ENCODE peak calls at places on chromosomes 3 and 15, in four cellular contexts. N, B, R and A are unnamed samples.

GRCh38 chr15:68299436-68299835 is 21.9 kb downstream of the FEM1B start:
- DNase-seq in N (no peak), B (no peak), R (no peak), A (no peak)

GRCh38 chr3:173761161-173761560 is 363.6 kb downstream of the NLGN1 start:
- DNase-seq in N (no peak), B (no peak), R (no peak), A (no peak)

GRCh38 chr15:59437777-59438574 is at the start of gene FAM81A:
- DNase-seq in N (peak; percentile 56), B (peak; percentile 62), R (peak; percentile 69), A (peak; percentile 54)

GRCh38 chr3:153980252-153980590 is 141.0 kb upstream of the ARHGEF26 start:
- DNase-seq in N (no peak), B (no peak), R (peak; percentile 45), A (peak; percentile 81)

GRCh38 chr15:80679167-80679804 is 15.8 kb upstream of the ABHD17C start:
- DNase-seq in N (no peak), B (no peak), R (peak; percentile 85), A (peak; percentile 97)

GRCh38 chr15:76309561-76310330 is 1.5 kb downstream of the ETFA start:
- DNase-seq in N (peak; percentile 22), B (no peak), R (no peak), A (no peak)

GRCh38 chr3:195829897-195830254 is 18.1 kb upstream of the MUC4 start:
- DNase-seq in N (no peak), B (no peak), R (no peak), A (no peak)

GRCh38 chr3:111954228-111954990 is 24.4 kb upstream of the ABHD10 start:
- DNase-seq in N (no peak), B (no peak), R (no peak), A (no peak)

GRCh38 chr3:138418556-138419206 is 15.7 kb upstream of the ESYT3 start:
- DNase-seq in N (peak; percentile 61), B (no peak), R (no peak), A (no peak)